ENCODE peak calls at places on chromosomes 11 and 22, in nine cellular contexts. Q, A, F, E, I, U, S, N and O are unnamed samples.

GRCh38 chr22:41401781-41402648 is 20.3 kb downstream of the TEF start:
- DNase-seq in N (peak; percentile 73), S (peak; percentile 81), F (peak; percentile 95), A (no peak), E (no peak), I (peak; percentile 60), Q (no peak), U (peak; percentile 79), O (peak; percentile 79)

GRCh38 chr11:70523384-70524095 is 125.2 kb downstream of the CTTN start:
- DNase-seq in Q (no peak), E (peak; percentile 64), A (no peak), F (no peak), S (no peak), N (no peak), U (no peak), I (no peak), O (no peak)

GRCh38 chr11:118441770-118442169 is 5.5 kb downstream of the KMT2A start:
- DNase-seq in E (no peak), N (no peak), U (no peak), F (no peak), S (no peak), Q (no peak), I (no peak), A (no peak), O (no peak)

GRCh38 chr11:8722156-8722555 is 39.6 kb downstream of the RPL27A start:
- DNase-seq in E (peak; percentile 75), F (no peak), A (no peak), U (peak; percentile 56), S (no peak), I (no peak), Q (no peak), N (peak; percentile 29), O (peak; percentile 62)

GRCh38 chr11:47229161-47229560 is 14.4 kb downstream of the DDB2 start:
- DNase-seq in U (no peak), Q (no peak), S (no peak), I (no peak), F (no peak), A (no peak), N (no peak), E (no peak), O (no peak)

GRCh38 chr11:130454495-130455262 is 6.2 kb downstream of the ADAMTS15 start:
- DNase-seq in Q (no peak), N (no peak), F (no peak), I (no peak), A (no peak), E (no peak), S (no peak), U (peak; percentile 76), O (no peak)

GRCh38 chr11:77505956-77506355 is 32.1 kb upstream of the PAK1 start:
- DNase-seq in S (no peak), F (no peak), I (no peak), A (no peak), N (no peak), Q (no peak), E (no peak), U (no peak), O (no peak)

GRCh38 chr11:58958500-58958899 is 19.2 kb downstream of the GLYATL1 start:
- DNase-seq in U (no peak), S (no peak), I (peak; percentile 61), E (peak; percentile 75), A (peak; percentile 73), F (peak; percentile 39), N (peak; percentile 14), Q (no peak), O (peak; percentile 21)

GRCh38 chr11:94776351-94777321 is 8.5 kb downstream of the AMOTL1 start:
- DNase-seq in A (no peak), N (no peak), S (no peak), F (peak; percentile 38), U (peak; percentile 74), E (peak; percentile 85), Q (no peak), I (peak; percentile 92), O (no peak)

GRCh38 chr22:22914726-22915669 is 27.4 kb downstream of the IGLL5 start:
- DNase-seq in S (no peak), F (no peak), Q (no peak), U (no peak), I (no peak), E (no peak), N (no peak), A (no peak), O (no peak)

GRCh38 chr11:120285256-120285655 is 39.8 kb upstream of the TLCD5 start:
- DNase-seq in S (no peak), Q (no peak), U (no peak), I (no peak), E (no peak), N (no peak), A (no peak), F (no peak), O (no peak)

GRCh38 chr11:130721736-130722135 is 194.5 kb downstream of the SNX19 start:
- DNase-seq in U (peak; percentile 67), A (no peak), I (no peak), N (no peak), E (peak; percentile 12), S (no peak), Q (no peak), F (no peak), O (no peak)

GRCh38 chr22:25548866-25549464 is 15.5 kb upstream of the GRK3 start:
- DNase-seq in F (no peak), A (no peak), S (no peak), U (no peak), E (no peak), Q (no peak), N (no peak), I (peak; percentile 72), O (no peak)

GRCh38 chr11:2402890-2403645 is 2.5 kb downstream of the TSSC4 start:
- DNase-seq in N (no peak), U (no peak), S (no peak), I (no peak), E (no peak), Q (no peak), A (no peak), F (no peak), O (no peak)

GRCh38 chr22:43582394-43582793 is 170.6 kb downstream of the MPPED1 start:
- DNase-seq in U (no peak), Q (no peak), E (no peak), N (no peak), S (no peak), F (no peak), A (no peak), I (no peak), O (no peak)

GRCh38 chr11:74929431-74930363 is 19.2 kb downstream of the XRRA1 start:
- DNase-seq in A (peak; percentile 95), F (peak; percentile 80), I (peak; percentile 93), E (peak; percentile 79), N (peak; percentile 74), U (peak; percentile 95), S (peak; percentile 19), Q (peak; percentile 49), O (peak; percentile 32)

GRCh38 chr11:74932169-74932568 is 16.7 kb downstream of the XRRA1 start:
- DNase-seq in N (no peak), S (no peak), I (peak; percentile 37), Q (no peak), E (no peak), U (peak; percentile 84), A (no peak), F (no peak), O (no peak)

GRCh38 chr11:74926304-74927030 is 22.4 kb downstream of the XRRA1 start:
- DNase-seq in E (no peak), U (peak; percentile 56), I (peak; percentile 54), N (no peak), Q (no peak), A (no peak), S (no peak), F (no peak), O (no peak)

GRCh38 chr11:74923125-74923524 is 25.8 kb downstream of the XRRA1 start:
- DNase-seq in I (no peak), U (no peak), F (no peak), S (no peak), E (no peak), Q (no peak), N (no peak), A (no peak), O (no peak)

DNA sequence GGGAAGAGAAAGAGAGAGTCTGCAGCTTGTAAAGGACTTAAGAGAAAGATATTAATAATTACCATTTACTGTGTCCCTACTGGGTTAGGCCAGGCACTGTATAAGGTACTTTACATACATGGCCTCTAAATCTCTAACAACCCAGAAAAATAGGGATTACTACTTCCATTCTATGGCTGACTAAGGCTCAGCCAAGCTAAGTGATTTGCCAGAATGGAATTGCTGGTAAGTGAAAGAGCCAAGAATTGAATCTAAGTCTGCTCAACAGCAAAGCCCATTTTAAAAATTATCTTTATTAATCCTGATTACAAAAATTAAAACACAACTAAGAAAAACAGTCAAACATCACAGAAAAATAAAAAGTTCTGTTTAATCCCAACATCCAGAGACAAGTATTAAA is 21.4 kb downstream of the XRRA1 start:
- DNase-seq in E (no peak), F (no peak), A (no peak), N (no peak), I (no peak), U (peak; percentile 63), Q (no peak), S (no peak), O (no peak)
- H3K36me3 ChIP-seq in E (peaks cover 33% of the 10 kb centered on the region), F (peaks cover 4% of the 10 kb centered on the region), A (no peaks in the 10 kb centered on the region), N (peaks cover 83% of the 10 kb centered on the region), I (no peaks in the 10 kb centered on the region), U (no peaks in the 10 kb centered on the region), Q (peaks cover 11% of the 10 kb centered on the region), S (peaks cover 25% of the 10 kb centered on the region), O (no peaks in the 10 kb centered on the region)

GRCh38 chr11:72100462-72100861 is 2.6 kb downstream of the LAMTOR1 start:
- DNase-seq in A (no peak), Q (no peak), F (no peak), S (no peak), I (no peak), E (no peak), U (no peak), N (no peak), O (no peak)
- H3K4me1 ChIP-seq in A (peaks cover 6% of the 10 kb centered on the region), Q (peaks cover 31% of the 10 kb centered on the region), F (peaks cover 27% of the 10 kb centered on the region), S (peaks cover 54% of the 10 kb centered on the region), I (peaks cover 7% of the 10 kb centered on the region), E (no peaks in the 10 kb centered on the region), U (peaks cover 9% of the 10 kb centered on the region), N (peaks cover 39% of the 10 kb centered on the region), O (peaks cover 4% of the 10 kb centered on the region)

DNA sequence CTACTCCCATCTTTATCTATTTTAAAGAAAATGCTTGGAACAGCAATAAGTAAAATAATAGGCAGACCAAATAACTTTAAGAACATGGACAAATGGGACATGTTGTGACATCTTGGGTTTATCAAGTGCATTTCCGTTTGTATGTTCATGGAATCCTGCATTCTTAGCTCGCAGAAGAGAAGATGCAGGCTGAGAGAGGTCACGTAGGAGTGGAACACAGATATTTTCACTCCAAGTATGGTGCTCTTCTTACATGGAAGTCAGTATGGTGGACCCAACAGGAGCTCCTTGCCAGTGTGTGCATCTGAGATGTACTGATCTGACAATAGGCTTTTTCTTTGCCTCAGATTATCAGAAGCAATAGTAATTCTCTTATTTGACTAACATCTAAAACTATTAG is 1.7 kb downstream of the E2F8 start:
- DNase-seq in U (no peak), Q (no peak), E (no peak), A (no peak), S (no peak), N (no peak), I (no peak), F (no peak), O (no peak)
- H3K27me3 ChIP-seq in U (peaks cover 21% of the 10 kb centered on the region), Q (peaks cover 29% of the 10 kb centered on the region), E (peaks cover 40% of the 10 kb centered on the region), A (peaks cover 23% of the 10 kb centered on the region), S (peaks cover 30% of the 10 kb centered on the region), N (peaks cover 30% of the 10 kb centered on the region), I (no peaks in the 10 kb centered on the region), F (peaks cover 24% of the 10 kb centered on the region), O (no peaks in the 10 kb centered on the region)

DNA sequence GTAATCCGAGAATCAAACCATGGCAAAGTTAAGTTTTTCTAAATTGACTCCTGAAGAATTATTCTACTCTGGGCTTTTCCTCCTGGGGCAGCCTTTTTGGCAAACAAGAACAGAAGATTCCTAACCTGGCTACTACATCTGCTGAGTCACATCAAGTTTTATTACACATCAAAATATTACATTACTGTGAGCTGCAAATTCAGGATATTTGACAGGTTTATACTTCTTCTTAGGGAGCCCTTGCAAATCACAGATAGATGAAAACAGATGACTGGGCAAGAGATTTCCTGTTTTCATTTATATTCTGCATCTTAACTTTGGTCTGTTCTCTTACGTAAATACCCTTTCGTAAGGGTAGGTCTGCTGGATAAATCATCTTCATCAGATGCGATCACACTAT is 23.6 kb downstream of the XRRA1 start:
- DNase-seq in I (no peak), N (no peak), A (no peak), U (peak; percentile 41), S (no peak), Q (no peak), E (no peak), F (no peak), O (no peak)
- H3K36me3 ChIP-seq in I (no peaks in the 10 kb centered on the region), N (peaks cover 77% of the 10 kb centered on the region), A (no peaks in the 10 kb centered on the region), U (peaks cover 5% of the 10 kb centered on the region), S (peaks cover 32% of the 10 kb centered on the region), Q (peaks cover 11% of the 10 kb centered on the region), E (peaks cover 29% of the 10 kb centered on the region), F (peaks cover 2% of the 10 kb centered on the region), O (no peaks in the 10 kb centered on the region)